ENCODE peak calls at places on chromosome 14, in six cellular contexts. P is astrocyte of the spinal cord; K is MG63; L is heart left ventricle; I is CD8-positive, alpha-beta memory T cell; R is stomach. U is an unnamed sample.

GRCh38 chr14:23431486-23431885 is 4.0 kb downstream of the MYH7 start:
- DNase-seq in P (no peak), K (no peak), L (peak), I (no peak), R (no peak), U (no peak)

GRCh38 chr14:20627337-20628032 is 14.0 kb downstream of the OR6S1 start:
- DNase-seq in P (no peak), K (no peak), L (no peak), I (no peak), R (no peak), U (no peak)

GRCh38 chr14:36981832-36982528 is 190.4 kb downstream of the SLC25A21 start:
- DNase-seq in P (peak), K (no peak), L (no peak), I (no peak), R (no peak), U (peak)

GRCh38 chr14:102490456-102490855 is 19.1 kb downstream of the ANKRD9 start:
- DNase-seq in P (no peak), K (no peak), L (no peak), I (no peak), R (no peak), U (no peak)

GRCh38 chr14:20415723-20416622 is 2.7 kb upstream of the TEP1 start:
- DNase-seq in P (peak), K (no peak), L (no peak), I (peak), R (no peak), U (no peak)

GRCh38 chr14:101361044-101361443 is 200.3 kb upstream of the DIO3 start:
- DNase-seq in P (no peak), K (no peak), L (no peak), I (no peak), R (no peak), U (no peak)

GRCh38 chr14:63308723-63309317 is 9.9 kb downstream of the GPHB5 start:
- DNase-seq in P (no peak), K (no peak), L (no peak), I (no peak), R (no peak), U (no peak)

GRCh38 chr14:84273181-84273580 is 1256.8 kb upstream of the FLRT2 start:
- DNase-seq in P (no peak), K (no peak), L (no peak), I (no peak), R (no peak), U (no peak)

GRCh38 chr14:68386950-68387779 is 405.7 kb downstream of the ZFP36L1 start:
- DNase-seq in P (peak), K (no peak), L (no peak), I (no peak), R (no peak), U (no peak)

DNA sequence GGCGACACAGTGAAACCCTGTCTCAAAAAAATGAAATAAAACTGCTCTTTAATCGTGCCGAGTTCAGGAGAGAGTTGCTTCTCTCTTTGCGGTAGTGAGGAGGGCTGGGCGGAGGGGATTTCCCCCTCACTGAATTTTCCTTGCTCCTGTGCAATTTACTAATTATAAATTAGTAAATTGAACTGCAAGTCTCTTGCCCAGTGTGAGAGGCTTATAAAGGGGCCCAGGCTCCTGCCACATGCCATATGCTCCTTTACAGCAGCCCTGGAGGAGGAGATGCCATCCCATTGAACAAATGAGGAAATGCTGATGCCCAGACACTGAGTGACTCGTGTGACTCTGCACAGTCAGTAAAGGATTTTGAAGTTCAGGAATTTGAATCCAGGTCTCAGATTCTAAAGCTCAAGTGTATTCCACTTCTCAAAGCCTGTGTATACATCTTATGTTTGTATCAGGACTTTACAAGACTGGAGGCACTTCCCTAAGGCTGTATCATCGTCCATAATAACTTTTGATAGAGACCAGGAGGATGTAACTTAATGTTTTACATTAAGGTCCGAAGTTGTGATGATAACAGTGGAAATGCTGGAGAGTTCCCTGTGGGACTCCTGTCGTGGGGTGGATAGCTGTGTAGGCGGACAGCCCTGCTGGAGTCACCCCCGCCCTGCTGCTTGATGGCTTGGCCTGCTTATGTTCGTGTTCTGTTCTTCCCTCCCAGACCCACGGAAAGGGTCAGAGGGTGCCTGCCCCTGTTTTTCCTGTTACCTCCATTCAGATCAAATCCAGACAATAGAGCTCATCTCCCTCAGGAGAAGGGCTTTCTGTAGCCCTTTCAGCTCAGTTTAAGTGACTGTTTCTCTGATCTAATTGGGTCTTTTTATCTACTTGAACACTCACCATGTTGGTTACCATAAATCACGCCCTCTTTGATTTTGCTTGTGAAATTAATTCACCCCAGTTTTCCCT is 13.9 kb downstream of the PELI2 start:
- DNase-seq in P (no peak), K (no peak), L (no peak), I (no peak), R (no peak), U (no peak)
- H3K4me3 ChIP-seq in P (no peak), K (no peak), L (no peak), I (no peak), R (no peak), U (no peak)

GRCh38 chr14:64709126-64709525 is 4.9 kb downstream of the PLEKHG3 start:
- DNase-seq in P (no peak), K (no peak), L (no peak), I (no peak), R (no peak), U (no peak)
- H3K4me3 ChIP-seq in P (no peak), K (no peak), L (peak), I (peak), R (peak), U (no peak)

GRCh38 chr14:93974833-93975232 is 1.5 kb downstream of the ASB2 start:
- DNase-seq in P (no peak), K (no peak), L (no peak), I (no peak), R (no peak), U (no peak)
- H3K4me3 ChIP-seq in P (no peak), K (no peak), L (peak), I (no peak), R (peak), U (no peak)

GRCh38 chr14:105203057-105203494 is 22.0 kb upstream of the NUDT14 start:
- DNase-seq in P (peak), K (peak), L (peak), I (peak), R (peak), U (peak)

GRCh38 chr14:105200074-105200473 is 19.0 kb upstream of the NUDT14 start:
- DNase-seq in P (no peak), K (no peak), L (no peak), I (no peak), R (no peak), U (no peak)

GRCh38 chr14:105201928-105202513 is 20.9 kb upstream of the NUDT14 start:
- DNase-seq in P (no peak), K (no peak), L (no peak), I (no peak), R (no peak), U (no peak)

GRCh38 chr14:105200641-105201040 is 19.5 kb upstream of the NUDT14 start:
- DNase-seq in P (no peak), K (no peak), L (no peak), I (no peak), R (no peak), U (no peak)

DNA sequence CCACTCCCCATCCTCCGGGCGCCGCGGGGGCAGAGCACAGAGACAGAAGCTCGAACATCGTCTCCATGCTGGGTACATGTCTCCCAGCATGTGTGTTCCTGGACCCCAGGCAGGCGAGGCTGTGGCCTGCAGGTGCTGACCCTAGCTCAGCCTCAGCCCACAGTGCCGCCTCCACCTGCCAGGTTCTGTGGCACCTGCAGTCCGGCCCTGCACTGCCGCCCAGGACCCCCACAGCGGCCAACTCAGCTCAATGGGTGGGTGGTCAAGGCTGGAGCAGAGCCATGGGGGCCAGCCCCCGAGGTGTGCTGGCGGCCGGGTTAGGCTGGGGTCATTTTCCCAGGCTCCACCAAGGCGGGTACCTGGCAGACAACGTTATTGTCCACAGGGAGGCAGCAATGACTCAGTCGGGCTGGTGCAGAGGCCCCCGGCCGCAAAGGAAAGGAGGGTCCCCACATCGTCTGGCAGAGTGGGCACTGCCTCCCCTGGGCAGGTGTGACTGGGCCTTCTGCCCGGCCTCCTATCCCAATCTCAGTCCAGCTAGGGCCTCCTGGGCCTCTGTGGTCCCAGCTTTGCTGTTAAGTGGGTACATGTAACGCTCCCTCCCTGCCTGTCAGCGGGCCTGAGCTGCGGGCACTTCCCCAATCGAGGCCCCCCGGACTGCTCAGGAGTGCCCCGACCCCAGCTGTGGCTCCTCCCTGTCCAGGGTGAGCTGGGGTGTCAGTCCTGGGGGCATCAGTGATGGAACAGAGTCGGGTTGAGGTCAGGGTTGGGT is 20.2 kb upstream of the NUDT14 start:
- DNase-seq in P (no peak), K (no peak), L (no peak), I (no peak), R (no peak), U (no peak)
- H3K4me3 ChIP-seq in P (no peak), K (no peak), L (no peak), I (no peak), R (no peak), U (no peak)

GRCh38 chr14:45249847-45250575 is 3.0 kb downstream of the MIS18BP1 start:
- DNase-seq in P (peak), K (no peak), L (peak), I (no peak), R (no peak), U (no peak)

GRCh38 chr14:45252356-45253069 is 489 bp downstream of the MIS18BP1 start:
- DNase-seq in P (no peak), K (no peak), L (no peak), I (no peak), R (no peak), U (no peak)

GRCh38 chr14:45253754-45254300 is 825 bp upstream of the MIS18BP1 start:
- DNase-seq in P (no peak), K (no peak), L (no peak), I (no peak), R (no peak), U (no peak)

GRCh38 chr14:45253070-45253753 is at the start of gene MIS18BP1:
- DNase-seq in P (peak), K (peak), L (peak), I (peak), R (peak), U (peak)

DNA sequence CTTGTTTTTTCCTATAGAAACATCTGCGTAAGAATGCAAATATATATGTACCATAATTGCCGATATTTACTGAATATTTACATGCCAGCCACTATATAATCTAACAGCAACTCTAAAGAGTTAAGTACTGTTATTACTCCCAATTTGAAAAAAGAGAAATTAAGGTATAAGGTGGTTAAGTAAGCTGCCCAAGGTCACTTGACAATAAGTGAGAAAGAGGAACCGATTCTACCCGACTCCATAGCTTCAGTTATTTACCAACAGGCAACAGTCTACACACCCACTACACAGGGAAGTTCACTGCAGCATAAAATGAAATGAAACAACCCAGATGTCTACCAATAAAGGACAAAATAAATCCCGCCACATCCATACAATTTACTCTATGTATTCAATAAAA is 1.1 kb downstream of the MIS18BP1 start:
- DNase-seq in P (peak), K (no peak), L (no peak), I (no peak), R (no peak), U (no peak)
- H3K4me3 ChIP-seq in P (peak), K (peak), L (peak), I (peak), R (peak), U (peak)

DNA sequence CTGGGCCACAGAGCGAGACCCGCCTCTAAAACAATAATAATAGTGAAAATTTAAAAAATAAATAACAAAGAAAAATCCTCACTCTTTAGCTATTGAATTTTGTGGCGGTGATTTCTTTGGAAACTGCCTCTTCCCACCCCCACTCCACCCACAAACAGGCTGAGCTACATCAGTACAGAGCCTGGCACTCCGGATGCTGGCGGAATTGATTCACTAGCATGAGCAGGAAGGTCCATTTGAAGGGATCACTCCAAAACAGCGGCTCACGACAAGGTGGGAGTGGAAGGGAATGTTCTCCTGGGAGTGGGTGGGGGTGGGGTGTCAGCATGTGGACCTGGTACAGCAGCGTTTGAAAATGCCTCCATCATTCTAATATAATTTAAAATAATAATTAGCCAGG is 26.1 kb downstream of the CCDC177 start:
- DNase-seq in P (no peak), K (no peak), L (no peak), I (no peak), R (no peak), U (no peak)
- H3K4me3 ChIP-seq in P (no peak), K (no peak), L (no peak), I (no peak), R (no peak), U (no peak)

DNA sequence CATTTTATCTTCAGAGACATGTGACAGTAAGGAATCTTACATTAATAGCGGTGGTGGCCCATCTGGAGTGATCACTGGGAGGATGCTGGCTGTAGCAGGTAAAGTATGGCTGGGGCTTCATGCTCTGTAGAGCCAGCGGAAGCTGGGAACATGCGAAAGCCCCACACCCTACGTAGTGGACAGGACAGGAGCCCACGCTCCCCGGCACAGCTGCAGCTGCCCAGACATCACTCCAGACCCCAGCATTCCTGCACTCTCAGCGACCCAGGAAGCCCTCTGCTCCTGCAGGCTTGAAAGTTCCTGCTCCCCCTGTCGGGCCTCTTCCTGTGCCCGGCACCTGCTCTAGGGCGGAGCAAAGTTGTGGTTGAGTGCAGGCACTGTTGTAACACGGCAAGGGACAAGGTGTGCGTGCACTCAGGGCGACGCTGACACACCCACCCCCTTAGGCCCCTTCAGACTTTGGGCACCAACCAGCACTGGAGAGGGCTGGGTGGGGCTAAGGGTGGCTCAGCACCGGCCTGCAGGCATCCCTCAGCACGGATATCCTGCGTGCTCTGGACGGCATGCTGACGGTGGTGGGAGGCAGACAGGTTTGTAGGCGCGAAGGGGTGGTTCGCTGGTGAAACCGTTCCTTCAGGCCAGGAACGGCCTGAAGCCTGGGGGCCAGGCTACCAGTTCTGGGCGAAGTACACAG is 568.3 kb downstream of the FSCB start:
- DNase-seq in P (no peak), K (no peak), L (no peak), I (no peak), R (no peak), U (no peak)
- H3K4me3 ChIP-seq in P (no peak), K (no peak), L (no peak), I (no peak), R (no peak), U (no peak)

DNA sequence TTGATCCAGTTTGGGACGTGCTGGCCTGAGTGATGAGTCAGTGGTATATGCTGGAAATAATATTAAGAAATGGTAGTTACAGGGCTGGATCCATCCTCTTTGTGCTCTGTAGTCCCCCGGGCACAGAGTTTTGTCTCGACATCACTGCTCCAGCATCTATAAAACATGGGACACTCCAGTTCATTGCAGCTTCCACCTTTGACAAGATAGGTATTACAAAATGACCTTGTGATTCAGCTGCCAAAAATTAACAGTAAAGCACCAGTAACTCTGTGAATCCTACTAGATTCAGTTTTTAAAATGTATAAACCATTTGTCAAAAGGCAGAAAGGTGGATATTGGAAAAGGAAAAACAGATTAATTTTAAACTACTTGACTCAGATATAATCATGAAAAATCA is 14.6 kb upstream of the GNG2 start:
- DNase-seq in P (no peak), K (no peak), L (no peak), I (no peak), R (no peak), U (no peak)
- H3K4me3 ChIP-seq in P (no peak), K (no peak), L (no peak), I (no peak), R (no peak), U (no peak)

GRCh38 chr14:59920378-59920683 is 387 bp downstream of the LRRC9 start:
- DNase-seq in P (no peak), K (no peak), L (no peak), I (no peak), R (no peak), U (no peak)
- H3K4me3 ChIP-seq in P (no peak), K (no peak), L (no peak), I (no peak), R (no peak), U (no peak)

GRCh38 chr14:76828339-76829015 is 2.3 kb downstream of the LRRC74A start:
- DNase-seq in P (no peak), K (no peak), L (no peak), I (no peak), R (no peak), U (no peak)
- H3K4me3 ChIP-seq in P (no peak), K (no peak), L (peak), I (no peak), R (no peak), U (no peak)